ENCODE peak calls at places on chromosomes 7 and 10, in four cellular contexts. X is HCT116, P is HepG2, T is K562. G is an unnamed sample.

GRCh38 chr7:7136423-7136822 is 45.9 kb upstream of the C1GALT1 start:
- DNase-seq in X (no peak), P (no peak), T (no peak), G (no peak)

GRCh38 chr10:19979628-19980027 is 163.4 kb downstream of the PLXDC2 start:
- DNase-seq in P (no peak), T (no peak), X (no peak), G (no peak)

GRCh38 chr7:137852108-137852507 is 5.3 kb upstream of the DGKI start:
- DNase-seq in X (no peak), T (no peak), P (no peak), G (no peak)

GRCh38 chr7:156474241-156474743 is 166.3 kb upstream of the RNF32 start:
- DNase-seq in X (no peak), P (peak), T (no peak), G (no peak)

GRCh38 chr10:6211341-6212265 is 8.9 kb downstream of the PFKFB3 start:
- DNase-seq in X (no peak), P (no peak), T (no peak), G (peak)

GRCh38 chr10:3723706-3724225 is 61.2 kb downstream of the KLF6 start:
- DNase-seq in P (no peak), X (no peak), T (no peak), G (no peak)

GRCh38 chr10:96833220-96834001 is 1.3 kb downstream of the LCOR start:
- DNase-seq in T (no peak), X (no peak), P (peak), G (peak)

GRCh38 chr10:103612462-103613365 is 119.2 kb downstream of the NEURL1 start:
- DNase-seq in X (no peak), T (peak), P (no peak), G (no peak)

GRCh38 chr7:1460757-1461639 is 1.7 kb upstream of the MICALL2 start:
- DNase-seq in T (peak), X (no peak), P (peak), G (no peak)

GRCh38 chr7:229184-229964 is 37.0 kb downstream of the FAM20C start:
- DNase-seq in P (no peak), T (no peak), X (no peak), G (no peak)

GRCh38 chr7:121643320-121643719 is 229.6 kb upstream of the PTPRZ1 start:
- DNase-seq in X (no peak), P (no peak), T (no peak), G (no peak)

GRCh38 chr10:113494736-113495135 is 58.1 kb upstream of the HABP2 start:
- DNase-seq in P (no peak), T (no peak), X (no peak), G (no peak)

GRCh38 chr7:23285657-23286646 is 13.2 kb upstream of the MALSU1 start:
- DNase-seq in P (no peak), X (no peak), T (no peak), G (no peak)

GRCh38 chr7:155206286-155207020 is 91.2 kb upstream of the INSIG1 start:
- DNase-seq in P (no peak), T (peak), X (no peak), G (no peak)

GRCh38 chr10:14383266-14383665 is 52.5 kb upstream of the FRMD4A start:
- DNase-seq in P (no peak), X (no peak), T (no peak), G (no peak)

GRCh38 chr10:14386202-14386593 is 55.5 kb upstream of the FRMD4A start:
- DNase-seq in P (no peak), T (no peak), X (no peak), G (no peak)

GRCh38 chr10:14384915-14385314 is 54.2 kb upstream of the FRMD4A start:
- DNase-seq in P (no peak), T (no peak), X (no peak), G (no peak)

GRCh38 chr10:14384096-14384730 is 53.5 kb upstream of the FRMD4A start:
- DNase-seq in P (no peak), X (no peak), T (no peak), G (no peak)

DNA sequence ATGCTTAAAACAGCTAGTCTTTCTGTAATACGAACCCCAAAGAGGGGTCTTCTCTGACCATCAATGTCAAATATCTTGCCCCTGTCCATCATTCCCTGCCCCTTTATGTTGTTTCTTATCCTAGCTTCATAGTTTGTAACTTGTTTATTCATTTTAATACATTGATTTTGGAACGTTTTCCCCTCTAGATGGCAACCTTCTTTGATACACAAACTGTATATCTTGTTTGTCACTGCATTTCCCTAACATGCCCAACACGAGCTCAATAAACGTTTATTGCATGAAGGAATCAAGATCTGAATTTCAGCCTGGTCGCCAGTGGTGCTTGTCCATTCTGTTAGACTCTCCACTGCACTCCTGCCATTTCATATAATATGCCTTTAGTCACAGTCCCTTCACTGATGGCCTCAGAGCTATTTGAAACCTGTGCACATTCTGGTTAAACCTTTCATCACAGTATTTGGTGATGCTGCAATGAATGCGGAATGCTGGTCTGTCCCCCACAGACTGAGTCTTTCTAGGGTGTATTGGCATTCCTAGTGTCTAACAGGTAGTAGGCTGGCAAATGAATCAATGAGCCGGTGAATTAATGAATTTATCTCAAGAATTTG is 55.0 kb upstream of the FRMD4A start:
- DNase-seq in X (no peak), T (no peak), P (no peak), G (no peak)
- TF ChIP-seq ZBTB33 in X (no peak), T (no peak), P (no peak), G (no peak)

DNA sequence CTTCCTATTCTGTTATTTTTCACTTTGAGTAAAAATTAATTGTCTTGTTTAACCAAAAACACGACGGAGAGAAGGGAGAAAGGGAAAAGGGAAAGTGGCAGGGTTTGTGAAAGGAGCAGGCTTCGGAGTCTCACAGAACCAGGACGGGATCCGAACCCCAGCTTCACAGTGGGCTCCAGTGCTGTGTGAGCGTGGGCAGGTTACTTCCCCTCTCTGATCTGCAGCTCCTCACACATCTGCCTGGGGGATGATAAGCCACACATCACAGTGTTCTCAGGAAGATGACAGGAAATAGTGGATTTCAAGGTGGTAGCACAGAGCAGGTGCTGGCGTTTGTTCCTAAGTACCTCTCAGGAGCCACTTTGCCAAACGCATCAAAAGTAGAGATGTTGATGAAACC is 94.2 kb upstream of the GPR26 start:
- DNase-seq in X (no peak), P (no peak), T (no peak), G (no peak)
- TF ChIP-seq ZBTB33 in X (no peak), P (no peak), T (no peak), G (no peak)

GRCh38 chr7:135121868-135122267 is 26.0 kb upstream of the TMEM140 start:
- DNase-seq in X (no peak), T (no peak), P (no peak), G (no peak)
- TF ChIP-seq ZBTB33 in X (no peak), T (no peak), P (no peak), G (no peak)

GRCh38 chr10:34524369-34525091 is 290.6 kb downstream of the PARD3 start:
- DNase-seq in T (no peak), P (no peak), X (no peak), G (no peak)
- TF ChIP-seq ZBTB33 in T (no peak), P (no peak), X (no peak), G (no peak)

GRCh38 chr7:27130540-27131389 is at the start of gene HOXA4:
- DNase-seq in X (no peak), P (peak), T (no peak), G (peak)
- TF ChIP-seq ZBTB33 in X (no peak), P (peak), T (no peak), G (no peak)

DNA sequence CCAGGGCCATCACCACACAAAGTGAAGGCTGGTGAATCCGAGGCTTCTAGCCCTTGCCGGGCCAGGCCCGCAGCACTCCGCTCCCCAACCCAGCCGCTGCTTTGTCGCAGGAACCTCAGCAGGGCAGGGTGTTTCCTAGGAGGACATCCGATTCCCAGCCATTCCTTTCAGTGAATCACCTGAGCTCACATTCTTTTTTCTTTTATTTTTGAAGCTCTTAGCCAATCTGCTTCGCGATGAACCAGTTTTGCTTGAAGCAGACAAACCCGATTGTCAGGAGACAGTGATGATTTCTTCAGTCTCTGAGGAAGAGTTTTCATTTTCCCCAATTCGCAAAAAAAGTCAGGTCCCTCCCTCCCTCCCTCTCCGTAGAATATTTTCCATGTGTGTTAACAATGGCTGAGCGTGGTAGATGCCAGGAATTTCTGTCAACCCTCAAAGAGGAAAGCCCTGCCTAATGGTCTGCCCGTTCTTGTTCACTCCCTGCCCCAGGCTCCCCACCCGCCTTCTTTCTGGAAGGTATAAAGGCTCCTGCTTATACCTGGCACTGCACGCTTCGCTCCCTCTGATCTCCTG is 34.9 kb downstream of the EGFR start:
- DNase-seq in P (no peak), X (no peak), T (no peak), G (no peak)
- TF ChIP-seq ZBTB33 in P (no peak), X (no peak), T (no peak), G (no peak)